ENCODE peak calls at places on chromosomes 13 and 19, in seven cellular contexts. H is NCI-H524; X is putamen; M is NCI-H1092; Z is activated naive CD8-positive, alpha-beta T cell treated with anti-CD3 and anti-CD28 coated beads for 36 hours; W is AG09309; J is ELR. Y is an unnamed sample.
A peak's percentile ranks its signal among the peaks of the same experiment; 100 is the strongest.

GRCh38 chr19:56153507-56153906 is 12.4 kb downstream of the ZNF444 start:
- DNase-seq in W (no peak), M (no peak), X (no peak), H (no peak), J (no peak), Z (no peak), Y (no peak)

GRCh38 chr13:26308250-26308649 is 54.3 kb downstream of the CDK8 start:
- DNase-seq in W (no peak), X (no peak), J (no peak), M (no peak), H (no peak), Z (no peak), Y (no peak)

GRCh38 chr19:7904074-7905020 is 670 bp downstream of the MAP2K7 start:
- DNase-seq in X (no peak), Z (peak; percentile 70), H (no peak), W (no peak), J (peak; percentile 49), M (no peak), Y (no peak)

GRCh38 chr13:103839460-103839859 is 773.2 kb upstream of the SLC10A2 start:
- DNase-seq in X (no peak), Z (no peak), H (peak; percentile 71), J (no peak), M (no peak), W (no peak), Y (no peak)

GRCh38 chr19:48997972-48998371 is 4.3 kb downstream of the RUVBL2 start:
- DNase-seq in Z (peak; percentile 43), W (no peak), H (no peak), J (peak; percentile 83), X (no peak), M (peak; percentile 9), Y (no peak)

GRCh38 chr13:79992111-79992510 is 348.8 kb downstream of the SPRY2 start:
- DNase-seq in Z (no peak), W (no peak), H (no peak), M (no peak), J (no peak), X (no peak), Y (no peak)

GRCh38 chr19:18287836-18288772 is 6.7 kb upstream of the JUND start:
- DNase-seq in J (no peak), H (no peak), W (no peak), Z (no peak), M (no peak), X (no peak), Y (no peak)

GRCh38 chr13:21012211-21012610 is 49.2 kb downstream of the LATS2 start:
- DNase-seq in W (no peak), H (no peak), J (peak; percentile 37), X (no peak), M (no peak), Z (no peak), Y (no peak)

GRCh38 chr13:77470986-77471385 is 64.5 kb upstream of the SCEL start:
- DNase-seq in M (no peak), H (no peak), X (no peak), W (no peak), Z (no peak), J (no peak), Y (no peak)

GRCh38 chr13:21579754-21580316 is 24.1 kb downstream of the MICU2 start:
- DNase-seq in Z (no peak), X (no peak), J (peak; percentile 49), W (no peak), H (no peak), M (no peak), Y (no peak)

GRCh38 chr19:56566904-56567273 is 379 bp upstream of the ZNF470 start:
- DNase-seq in X (peak; percentile 23), Z (peak; percentile 39), W (no peak), J (peak; percentile 45), M (peak; percentile 0), H (no peak), Y (no peak)

GRCh38 chr13:109370486-109370885 is 415.9 kb downstream of the IRS2 start:
- DNase-seq in W (no peak), M (no peak), H (no peak), J (no peak), X (no peak), Z (no peak), Y (no peak)

GRCh38 chr19:42113641-42114348 is 18.5 kb downstream of the POU2F2 start:
- DNase-seq in H (peak; percentile 96), M (peak; percentile 29), Z (no peak), W (peak; percentile 91), X (no peak), J (peak; percentile 99), Y (peak; percentile 85)

GRCh38 chr19:49475995-49476880 is 2.2 kb downstream of the FLT3LG start:
- DNase-seq in H (peak; percentile 49), X (no peak), Z (peak; percentile 87), J (peak; percentile 45), M (no peak), W (no peak), Y (peak; percentile 13)

GRCh38 chr13:38606697-38607096 is 80.2 kb upstream of the FREM2 start:
- DNase-seq in M (no peak), W (no peak), X (no peak), H (no peak), Z (no peak), J (no peak), Y (no peak)